ENCODE peak calls at places on chromosome 15, in seven cellular contexts. I is thoracic aorta, M is cardiac muscle cell, D is K562, B is mesendoderm, T is ascending aorta, Z is GM23248. R is an unnamed sample. For H3K4me1, the result is how much of the 10 kb centered on the place peaks cover.

GRCh38 chr15:42133892-42134502 is 22.4 kb downstream of the PLA2G4F start:
- DNase-seq in D (peak), M (peak), B (peak), T (peak), I (no peak), Z (peak), R (peak)

GRCh38 chr15:78951841-78952238 is 7.0 kb upstream of the CTSH start:
- DNase-seq in I (no peak), D (no peak), T (no peak), B (peak), Z (no peak), M (peak), R (no peak)

GRCh38 chr15:74891469-74891868 is 1.6 kb downstream of the MPI start:
- DNase-seq in T (no peak), D (no peak), I (no peak), M (no peak), B (no peak), Z (no peak), R (no peak)

GRCh38 chr15:80162059-80162554 is 9.3 kb downstream of the FAH start:
- DNase-seq in I (no peak), D (no peak), B (no peak), T (no peak), M (peak), Z (no peak), R (no peak)

GRCh38 chr15:45205192-45205591 is 17.4 kb upstream of the SHF start:
- DNase-seq in D (peak), M (peak), Z (peak), I (no peak), B (peak), T (no peak), R (peak)

GRCh38 chr15:69914960-69915359 is 182.8 kb downstream of the TLE3 start:
- DNase-seq in M (no peak), I (no peak), B (no peak), D (no peak), T (peak), Z (no peak), R (no peak)

GRCh38 chr15:23064156-23064555 is 24.8 kb upstream of the TUBGCP5 start:
- DNase-seq in I (no peak), M (no peak), B (no peak), D (no peak), T (no peak), Z (no peak), R (no peak)

GRCh38 chr15:68999091-68999490 is 15.4 kb upstream of the NOX5 start:
- DNase-seq in T (no peak), B (no peak), I (no peak), M (no peak), Z (no peak), D (no peak), R (no peak)

GRCh38 chr15:72994778-72995177 is 57.5 kb upstream of the NEO1 start:
- DNase-seq in Z (peak), T (no peak), B (no peak), M (peak), I (no peak), D (no peak), R (no peak)

GRCh38 chr15:75732206-75732808 is 19.7 kb upstream of the CSPG4 start:
- DNase-seq in Z (no peak), I (no peak), M (no peak), B (no peak), T (no peak), D (no peak), R (no peak)

GRCh38 chr15:39920510-39921273 is 626 bp upstream of the GPR176 start:
- DNase-seq in D (peak), B (peak), T (peak), M (peak), I (peak), Z (peak), R (peak)

GRCh38 chr15:90665288-90666134 is 51.6 kb upstream of the BLM start:
- DNase-seq in Z (peak), M (peak), D (peak), I (no peak), T (peak), B (no peak), R (no peak)

GRCh38 chr15:99509686-99510461 is 55.9 kb upstream of the MEF2A start:
- DNase-seq in I (no peak), M (peak), Z (no peak), D (no peak), T (no peak), B (no peak), R (no peak)
- H3K27ac ChIP-seq in I (no peak), M (no peak), Z (no peak), D (no peak), T (peak), B (no peak), R (no peak)

GRCh38 chr15:67103432-67103831 is 38.0 kb downstream of the SMAD3 start:
- DNase-seq in Z (no peak), M (no peak), D (no peak), B (no peak), I (no peak), T (no peak), R (no peak)
- H3K4me1 ChIP-seq in Z (half or more), M (under half), D (under half), B (under half), I (under half), T (under half), R (under half)

DNA sequence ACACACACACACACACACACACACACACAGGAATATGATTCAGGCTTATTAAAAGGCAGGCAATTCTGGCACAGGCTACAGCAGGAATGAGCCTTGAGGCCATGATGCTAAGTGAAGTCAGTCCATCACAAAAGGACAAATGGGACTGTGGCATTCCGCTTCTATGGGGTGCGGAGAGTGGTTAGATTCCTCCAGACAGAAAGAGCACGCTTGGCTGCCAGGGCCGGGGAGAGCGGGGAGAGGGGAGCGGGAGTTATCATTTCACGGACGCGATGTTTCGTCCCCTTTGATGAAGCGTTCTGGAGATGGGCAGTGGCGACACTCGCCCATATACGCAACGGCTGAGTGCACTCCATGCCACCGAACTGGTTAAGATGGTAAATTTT is 58.5 kb upstream of the FAM174B start:
- DNase-seq in I (no peak), D (no peak), B (peak), Z (peak), M (peak), T (no peak), R (peak)
- H3K27ac ChIP-seq in I (peak), D (no peak), B (no peak), Z (no peak), M (no peak), T (peak), R (no peak)

GRCh38 chr15:100723323-100723801 is 121.0 kb downstream of the ASB7 start:
- DNase-seq in Z (no peak), T (peak), M (no peak), D (no peak), I (no peak), B (no peak), R (no peak)
- H3K4me1 ChIP-seq in Z (under half), T (under half), M (under half), D (under half), I (under half), B (under half), R (under half)

GRCh38 chr15:60370105-60370803 is 27.5 kb downstream of the ANXA2 start:
- DNase-seq in D (no peak), Z (peak), M (peak), T (peak), I (no peak), B (no peak), R (peak)
- H3K27ac ChIP-seq in D (no peak), Z (peak), M (no peak), T (peak), I (peak), B (no peak), R (no peak)

DNA sequence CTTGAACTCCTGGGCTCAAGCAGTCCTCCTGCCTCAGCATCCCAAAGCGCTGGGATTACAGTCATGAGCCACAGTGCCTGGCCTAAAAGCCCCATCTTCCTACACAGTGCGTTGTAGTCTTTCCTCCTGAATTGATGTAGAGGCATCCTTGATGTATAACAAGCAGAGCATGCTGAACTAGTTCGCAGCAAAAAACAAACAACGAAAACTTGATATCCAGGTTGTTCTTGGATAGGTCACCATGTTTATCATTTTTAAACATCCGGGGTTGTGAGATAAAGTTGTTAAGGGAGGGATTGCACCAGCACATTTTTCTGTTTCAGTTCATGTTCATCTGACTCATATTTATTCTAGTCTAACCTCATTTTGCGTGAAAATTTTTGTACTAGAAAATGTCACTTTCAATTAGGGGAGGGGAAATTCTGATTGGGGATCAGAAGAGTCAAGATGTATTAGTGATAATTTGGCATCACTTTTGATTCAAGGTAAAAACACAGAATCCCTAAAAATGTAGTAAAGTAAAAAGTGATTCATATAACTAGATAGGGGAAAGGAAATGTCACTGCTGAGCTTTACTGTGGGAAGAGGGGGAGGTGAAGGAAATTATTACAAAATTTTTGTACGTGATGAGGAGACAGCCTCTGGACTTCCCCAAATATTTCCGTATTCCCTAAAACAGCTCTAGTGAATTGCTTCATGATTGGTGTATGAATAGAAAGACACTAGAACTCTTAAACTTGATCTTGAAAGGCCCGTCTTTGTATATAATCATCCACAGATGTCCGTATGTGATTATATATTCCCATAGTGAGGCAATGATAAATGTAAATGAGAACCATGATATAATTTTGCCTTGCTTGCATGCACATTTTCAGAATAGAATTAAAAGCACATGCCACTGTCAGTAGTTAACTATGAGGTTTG is 22.9 kb downstream of the RAB8B start:
- DNase-seq in Z (peak), B (no peak), M (peak), I (no peak), T (no peak), D (peak), R (no peak)
- H3K4me1 ChIP-seq in Z (under half), B (under half), M (under half), I (under half), T (under half), D (under half), R (under half)

GRCh38 chr15:51160484-51160883 is 65.8 kb upstream of the TNFAIP8L3 start:
- DNase-seq in T (no peak), D (no peak), M (no peak), B (no peak), Z (no peak), I (no peak), R (no peak)

GRCh38 chr15:51161491-51162260 is 67.0 kb upstream of the TNFAIP8L3 start:
- DNase-seq in B (no peak), D (no peak), T (no peak), M (no peak), I (no peak), Z (peak), R (no peak)

GRCh38 chr15:51168700-51169099 is 74.0 kb upstream of the TNFAIP8L3 start:
- DNase-seq in Z (no peak), B (no peak), I (no peak), D (no peak), T (no peak), M (no peak), R (no peak)

GRCh38 chr15:51163843-51164242 is 69.1 kb upstream of the TNFAIP8L3 start:
- DNase-seq in T (no peak), B (no peak), I (no peak), M (no peak), D (no peak), Z (no peak), R (peak)

DNA sequence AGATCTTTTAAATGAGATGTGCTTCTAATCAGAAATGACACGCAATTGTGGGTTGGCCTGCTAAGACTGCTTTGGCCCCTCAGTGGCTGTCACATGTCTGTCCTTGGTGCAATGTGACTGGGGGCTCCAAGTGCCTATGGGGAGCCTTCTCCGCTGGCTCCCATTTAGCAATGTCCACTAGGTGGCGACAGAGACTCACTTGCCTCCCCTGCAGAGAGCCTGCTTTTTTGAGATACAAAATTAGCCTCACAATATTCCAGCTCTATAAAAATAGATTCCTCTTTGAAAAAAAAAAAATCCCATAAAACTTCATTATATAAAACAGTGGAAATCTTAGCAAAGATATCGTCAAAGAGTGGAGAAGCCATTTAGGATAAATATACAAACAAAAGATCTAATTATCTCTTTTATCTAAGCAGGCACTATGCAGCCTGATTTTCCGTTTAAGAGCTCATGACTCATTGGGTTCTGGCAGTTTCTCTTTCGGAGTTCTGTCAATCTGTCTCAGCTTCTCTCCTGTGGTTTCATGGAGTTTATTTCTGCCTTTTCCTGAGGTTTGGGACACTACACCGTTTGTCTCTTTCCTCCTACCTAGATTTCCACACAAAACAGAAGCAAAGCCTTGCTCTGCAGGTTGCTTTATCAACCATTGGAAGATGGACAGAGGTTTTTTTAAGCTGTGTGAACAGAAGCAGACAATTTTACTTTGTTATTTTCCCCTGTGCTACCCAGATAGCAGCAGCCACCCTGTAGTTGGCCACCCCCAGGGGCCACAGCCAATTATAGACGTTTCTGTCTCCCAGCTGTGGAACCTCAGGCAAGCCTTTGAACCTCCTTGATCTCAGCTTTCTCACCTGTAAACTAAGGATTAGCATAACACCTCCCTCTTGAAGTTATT is 68.4 kb upstream of the TNFAIP8L3 start:
- DNase-seq in D (peak), M (peak), T (peak), B (peak), I (peak), Z (peak), R (peak)
- H3K27ac ChIP-seq in D (no peak), M (peak), T (peak), B (peak), I (peak), Z (no peak), R (no peak)

DNA sequence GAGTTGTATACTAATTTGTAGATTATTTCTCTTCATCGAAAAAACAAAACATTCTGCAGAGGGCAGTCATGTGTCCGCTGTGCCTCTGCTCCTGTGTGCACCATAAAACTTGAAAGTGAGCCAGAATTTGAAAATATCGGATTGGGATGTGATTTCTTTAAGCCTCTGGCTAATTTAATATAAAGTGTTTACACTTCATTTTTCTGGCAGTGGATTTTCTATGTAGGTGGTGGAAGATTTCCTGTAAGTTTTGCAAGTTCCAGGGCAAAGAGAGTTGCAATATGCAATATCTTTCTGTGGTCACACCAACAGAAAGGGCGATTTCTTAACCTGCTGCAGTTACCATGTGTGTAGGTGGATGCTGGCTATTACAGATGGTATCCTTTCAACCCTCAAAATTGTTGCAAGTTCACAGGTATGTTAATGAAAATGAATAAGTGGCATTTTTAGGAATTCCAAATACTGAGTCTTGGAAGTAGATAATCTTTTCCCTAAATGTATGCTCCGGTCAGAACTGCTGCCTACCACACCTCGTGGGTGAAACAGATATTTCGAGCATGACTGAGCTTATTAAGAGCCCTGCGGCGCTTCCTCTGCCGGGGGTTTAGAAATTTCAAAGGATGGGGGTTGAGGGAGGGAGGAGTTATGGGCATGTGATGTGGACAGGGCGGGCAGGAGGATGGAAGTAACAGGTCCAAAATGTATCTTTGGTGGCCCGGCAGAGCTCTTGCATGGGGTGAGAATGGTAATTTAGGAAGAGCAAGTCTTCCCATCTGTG is 134.0 kb downstream of the PGPEP1L start:
- DNase-seq in I (no peak), B (peak), T (no peak), M (peak), D (no peak), Z (peak), R (no peak)
- H3K4me1 ChIP-seq in I (half or more), B (under half), T (under half), M (under half), D (under half), Z (half or more), R (under half)

DNA sequence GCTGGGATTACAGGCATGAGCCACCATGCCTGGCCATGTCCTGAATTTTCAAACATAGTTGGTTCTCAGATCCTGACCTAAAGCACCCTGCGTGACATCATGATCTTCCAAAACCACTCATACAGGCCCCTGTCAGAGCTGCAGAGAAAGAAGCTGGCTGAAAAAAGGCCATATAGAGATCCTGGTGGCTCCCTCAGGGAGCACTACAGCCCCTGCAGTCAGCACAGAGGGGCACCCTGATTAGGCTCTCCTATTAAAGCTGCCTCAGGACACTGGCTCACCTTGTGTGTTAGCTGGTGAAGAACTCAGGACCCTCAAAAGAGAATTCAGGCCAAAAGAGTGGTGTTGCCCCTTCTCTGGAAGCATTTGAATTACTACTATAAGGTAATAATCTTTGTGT is 249.7 kb upstream of the MCTP2 start:
- DNase-seq in D (no peak), Z (no peak), B (no peak), M (no peak), I (no peak), T (no peak), R (no peak)
- H3K27ac ChIP-seq in D (no peak), Z (no peak), B (no peak), M (no peak), I (no peak), T (no peak), R (peak)